ENCODE peak calls at places on chromosomes 11 and 22, in four cellular contexts. V, M, R and Z are unnamed samples.

GRCh38 chr11:38646382-38646781 is 2048.3 kb upstream of the RAG2 start:
- DNase-seq in M (no peak), V (no peak), R (no peak), Z (no peak)

GRCh38 chr11:121206810-121207209 is 85.8 kb upstream of the SC5D start:
- DNase-seq in V (no peak), M (no peak), R (no peak), Z (no peak)

GRCh38 chr22:23211622-23212021 is 31.3 kb downstream of the BCR start:
- DNase-seq in R (peak), M (no peak), V (no peak), Z (no peak)

GRCh38 chr22:49206281-49206680 is 621.4 kb downstream of the BRD1 start:
- DNase-seq in V (no peak), M (no peak), R (no peak), Z (no peak)

GRCh38 chr11:102144357-102145342 is 34.4 kb downstream of the YAP1 start:
- DNase-seq in M (no peak), V (no peak), R (no peak), Z (no peak)

GRCh38 chr11:80096736-80097135 is 655.9 kb upstream of the TENM4 start:
- DNase-seq in V (no peak), M (no peak), R (no peak), Z (no peak)

GRCh38 chr11:119298726-119299125 is 18.2 kb downstream of the MCAM start:
- DNase-seq in V (no peak), R (no peak), M (no peak), Z (no peak)

GRCh38 chr11:79076526-79077115 is 364.2 kb downstream of the TENM4 start:
- DNase-seq in R (peak), V (peak), M (no peak), Z (peak)

GRCh38 chr11:114080219-114080618 is 20.7 kb downstream of the ZBTB16 start:
- DNase-seq in M (no peak), V (no peak), R (no peak), Z (no peak)

GRCh38 chr11:65491163-65491465 is 7.7 kb upstream of the MALAT1 start:
- DNase-seq in V (no peak), M (no peak), R (no peak), Z (no peak)

GRCh38 chr11:78381867-78382266 is 35.8 kb downstream of the GAB2 start:
- DNase-seq in M (no peak), V (no peak), R (no peak), Z (no peak)

GRCh38 chr11:110251837-110252236 is 44.6 kb downstream of the RDX start:
- DNase-seq in R (no peak), V (peak), M (no peak), Z (peak)

GRCh38 chr11:110253525-110253924 is 42.9 kb downstream of the RDX start:
- DNase-seq in M (no peak), R (no peak), V (no peak), Z (no peak)

GRCh38 chr11:110249066-110249465 is 47.3 kb downstream of the RDX start:
- DNase-seq in M (no peak), V (no peak), R (no peak), Z (peak)

GRCh38 chr11:110250168-110250567 is 46.2 kb downstream of the RDX start:
- DNase-seq in R (no peak), M (no peak), V (no peak), Z (no peak)
- TF ChIP-seq JUND in R (no peak), M (no peak), V (no peak), Z (no peak)

DNA sequence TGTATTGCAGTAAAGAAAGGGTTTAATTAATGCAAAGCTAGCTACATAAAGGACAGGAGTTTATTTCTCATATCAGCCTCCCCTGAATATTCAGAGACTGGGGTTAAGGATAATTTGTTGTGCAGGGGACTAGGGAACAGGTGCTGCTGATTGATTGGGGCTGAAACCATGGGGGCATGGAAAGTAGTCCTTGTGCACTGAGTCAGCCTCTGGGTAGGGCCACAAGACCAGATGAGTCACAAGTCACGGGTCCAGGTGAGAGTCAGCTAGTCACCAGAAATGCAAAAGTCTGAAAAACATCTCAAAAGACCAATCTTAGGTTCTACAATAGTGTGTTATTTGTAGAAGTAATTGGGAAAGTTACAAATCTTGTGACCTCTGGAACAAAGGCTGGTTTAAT is 32.9 kb upstream of the SYT13 start:
- DNase-seq in V (no peak), M (no peak), R (no peak), Z (no peak)
- TF ChIP-seq JUND in V (no peak), M (no peak), R (no peak), Z (no peak)

DNA sequence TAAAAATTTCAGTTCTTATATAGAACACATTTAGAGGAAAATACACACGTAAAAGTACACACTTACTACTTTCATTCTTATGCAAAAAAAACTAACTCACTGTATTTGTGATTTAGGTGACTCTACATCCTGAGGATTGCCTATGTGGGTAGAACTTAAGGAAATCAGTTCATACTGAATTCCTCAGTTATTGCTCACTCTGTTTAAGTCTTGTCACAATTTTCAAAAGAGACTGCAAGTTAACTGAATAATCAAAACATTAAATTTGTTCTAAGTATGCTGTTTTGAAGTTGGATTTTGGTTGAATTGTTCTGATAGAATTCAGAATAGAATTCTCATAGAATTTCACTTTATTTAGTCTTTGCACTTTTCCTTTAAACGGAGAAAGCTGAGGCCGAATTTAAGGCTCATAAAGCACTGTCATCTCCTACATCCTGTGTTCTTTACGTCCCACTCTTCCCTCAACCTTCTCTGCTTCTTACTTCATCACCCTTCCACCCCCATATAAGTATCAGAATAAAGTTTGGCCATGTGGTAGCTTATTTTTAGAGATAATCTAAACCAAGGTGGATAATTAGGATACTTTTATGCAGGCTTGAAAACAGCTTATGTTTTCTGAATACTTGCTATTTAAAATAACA is 59.8 kb downstream of the APOL5 start:
- DNase-seq in M (no peak), V (no peak), R (no peak), Z (no peak)
- TF ChIP-seq JUND in M (no peak), V (no peak), R (no peak), Z (no peak)

DNA sequence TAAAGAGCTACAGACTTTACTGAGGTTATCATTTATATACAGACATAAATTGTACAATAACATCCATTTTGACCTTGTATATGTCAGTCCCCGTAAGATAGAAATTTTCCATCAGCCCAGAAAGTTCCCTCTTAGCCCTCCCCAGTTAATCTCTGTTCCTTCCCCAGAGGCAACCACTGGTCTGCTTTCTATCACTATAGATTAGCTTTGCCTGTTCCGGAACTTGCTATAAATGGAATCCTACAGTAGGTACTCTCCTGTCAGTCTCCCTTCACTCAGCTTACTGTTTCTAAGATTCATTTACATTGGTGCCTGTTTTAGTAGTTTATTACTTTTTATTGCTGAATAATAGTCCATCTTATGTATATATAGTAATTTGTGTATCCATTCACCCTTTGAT is 54.9 kb downstream of the TSPAN18 start:
- DNase-seq in V (no peak), M (no peak), R (peak), Z (no peak)
- TF ChIP-seq JUND in V (no peak), M (no peak), R (no peak), Z (no peak)

DNA sequence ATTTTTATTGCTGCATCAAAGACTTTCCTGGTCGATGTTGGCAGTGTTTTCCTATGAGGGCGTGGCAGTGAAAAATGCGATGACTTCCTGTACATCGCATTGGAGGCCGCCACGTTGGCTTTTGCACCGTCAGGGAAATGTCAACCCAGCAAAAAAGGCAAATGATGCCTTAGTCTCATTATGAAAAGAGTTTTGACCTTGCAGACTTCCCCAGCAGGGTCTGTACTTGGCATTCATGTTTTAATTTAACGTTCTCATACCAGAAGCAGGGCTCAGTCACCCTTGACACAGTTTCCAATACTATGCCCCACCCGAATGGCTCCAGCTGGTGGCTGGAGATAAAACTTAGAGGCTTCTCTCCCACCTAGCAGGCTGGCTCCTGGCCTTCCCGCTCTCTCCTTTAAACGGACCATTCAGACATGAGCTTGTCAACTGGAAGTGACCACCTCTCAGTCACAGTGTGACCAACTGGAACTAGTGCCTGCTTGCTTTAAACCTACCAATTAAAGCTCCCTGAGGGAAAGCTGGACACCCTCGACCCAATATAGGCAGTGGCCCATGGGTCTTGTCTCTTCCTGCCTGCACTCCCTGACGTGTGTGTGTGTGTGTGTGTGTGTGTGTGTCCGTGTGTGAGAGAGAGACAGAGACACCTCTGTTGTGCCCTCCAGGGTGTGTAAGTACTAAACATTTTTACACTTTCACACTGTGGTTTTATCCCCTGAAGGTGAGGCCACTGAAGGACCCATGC is 8.7 kb upstream of the GDPD5 start:
- DNase-seq in M (no peak), V (peak), R (peak), Z (no peak)
- TF ChIP-seq JUND in M (no peak), V (no peak), R (peak), Z (no peak)

GRCh38 chr11:111797145-111797581 is 31.0 kb upstream of the PPP2R1B start:
- DNase-seq in M (no peak), V (no peak), R (no peak), Z (no peak)

GRCh38 chr11:111798279-111798678 is 32.1 kb upstream of the PPP2R1B start:
- DNase-seq in R (no peak), M (no peak), V (no peak), Z (no peak)

GRCh38 chr11:111793863-111794262 is 27.7 kb upstream of the PPP2R1B start:
- DNase-seq in R (no peak), V (no peak), M (no peak), Z (no peak)

GRCh38 chr11:111795333-111795985 is 29.3 kb upstream of the PPP2R1B start:
- DNase-seq in M (no peak), V (no peak), R (no peak), Z (no peak)

DNA sequence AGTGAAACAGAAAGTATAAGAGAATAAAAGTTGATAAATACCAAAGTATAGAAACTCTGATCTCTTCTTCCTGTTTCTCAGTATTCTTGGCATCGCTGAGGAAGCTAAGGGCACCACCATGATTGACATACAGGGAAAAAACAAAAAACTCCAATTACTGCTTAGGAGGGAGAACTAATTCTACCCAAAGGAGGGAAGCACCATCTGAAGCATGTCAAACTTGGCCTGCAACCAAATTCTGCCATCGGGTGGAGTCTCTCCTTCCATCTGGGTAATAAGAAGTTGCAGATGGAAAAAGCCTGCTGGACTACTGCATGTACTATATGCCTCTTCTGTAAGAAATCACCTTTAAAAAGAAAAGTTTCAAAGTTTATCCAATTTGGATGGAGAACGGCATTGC is 30.5 kb upstream of the PPP2R1B start:
- DNase-seq in R (no peak), V (no peak), M (no peak), Z (no peak)
- TF ChIP-seq JUND in R (no peak), V (no peak), M (no peak), Z (no peak)

DNA sequence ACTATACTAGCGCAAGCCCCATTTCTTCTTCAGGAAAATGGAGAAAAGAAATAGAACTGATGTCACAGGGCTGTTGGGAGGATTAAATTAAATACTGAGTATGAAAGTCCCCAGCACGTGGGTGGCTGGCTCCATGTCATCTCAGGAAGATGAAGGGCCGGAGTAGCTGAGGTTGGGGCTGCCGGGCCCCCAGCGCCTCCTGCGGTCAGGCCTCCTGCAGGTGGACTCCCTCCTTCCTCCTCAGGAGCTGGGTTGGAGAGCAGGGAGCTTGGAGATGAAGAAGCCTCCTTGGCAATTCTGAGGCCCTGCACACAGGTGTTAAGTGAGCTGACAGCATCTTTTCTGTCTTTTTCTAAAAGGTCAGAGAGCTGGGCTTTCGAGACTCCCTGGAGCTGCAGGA is 210.6 kb downstream of the CEP164 start:
- DNase-seq in M (no peak), V (no peak), R (no peak), Z (no peak)
- TF ChIP-seq JUND in M (no peak), V (no peak), R (no peak), Z (no peak)

DNA sequence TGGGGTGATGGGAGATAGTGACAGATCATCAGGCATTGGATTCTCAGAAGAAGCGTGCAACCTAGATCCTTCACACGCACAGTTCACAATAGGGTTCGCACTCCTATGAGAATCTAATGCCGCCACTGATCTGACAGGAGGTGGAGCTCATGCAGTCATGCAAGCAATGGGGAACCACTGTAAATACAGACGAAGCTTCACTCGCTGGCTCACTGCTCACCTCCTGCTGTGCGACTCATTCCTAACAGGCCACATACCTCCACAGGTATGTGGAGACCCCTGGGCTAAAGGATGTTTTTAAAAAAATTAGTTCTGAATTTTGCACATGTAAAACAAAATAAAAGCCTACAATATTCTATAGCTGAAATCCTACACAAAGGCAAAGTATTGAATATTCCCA is 20.5 kb upstream of the TEAD1 start:
- DNase-seq in R (no peak), V (no peak), M (no peak), Z (no peak)
- TF ChIP-seq JUND in R (no peak), V (no peak), M (no peak), Z (no peak)

GRCh38 chr11:104625246-104625645 is 273.0 kb downstream of the CASP12 start:
- DNase-seq in R (no peak), V (no peak), M (no peak), Z (no peak)

GRCh38 chr11:104619751-104620150 is 278.5 kb downstream of the CASP12 start:
- DNase-seq in R (no peak), M (no peak), V (no peak), Z (no peak)

GRCh38 chr11:104624021-104624420 is 274.2 kb downstream of the CASP12 start:
- DNase-seq in V (no peak), R (no peak), M (no peak), Z (no peak)

GRCh38 chr11:104620991-104621390 is 277.3 kb downstream of the CASP12 start:
- DNase-seq in M (no peak), R (no peak), V (no peak), Z (no peak)

GRCh38 chr11:104623518-104623917 is 274.7 kb downstream of the CASP12 start:
- DNase-seq in M (no peak), V (no peak), R (no peak), Z (no peak)
- TF ChIP-seq JUND in M (no peak), V (no peak), R (no peak), Z (no peak)

GRCh38 chr11:74671520-74672196 is 59.6 kb downstream of the CHRDL2 start:
- DNase-seq in V (no peak), M (no peak), R (no peak), Z (no peak)
- TF ChIP-seq JUND in V (no peak), M (no peak), R (no peak), Z (no peak)